ENCODE peak calls at places on chromosomes 12 and 14, in four cellular contexts. F, O, X and U are unnamed samples.

GRCh38 chr12:8449293-8449944 is 6.3 kb upstream of the CLEC6A start:
- ATAC-seq in F (peak; percentile 45), O (no peak), X (no peak), U (no peak)

GRCh38 chr12:113978080-113978479 is 12.0 kb upstream of the RBM19 start:
- ATAC-seq in F (no peak), O (no peak), X (no peak), U (no peak)

GRCh38 chr14:73500360-73500759 is 9.6 kb downstream of the RIOX1 start:
- ATAC-seq in F (no peak), O (no peak), X (no peak), U (no peak)

GRCh38 chr12:12007001-12007712 is 63.6 kb upstream of the BCL2L14 start:
- ATAC-seq in F (no peak), O (peak; percentile 16), X (no peak), U (no peak)

GRCh38 chr12:92488735-92489134 is 214.1 kb upstream of the PLEKHG7 start:
- ATAC-seq in F (no peak), O (no peak), X (no peak), U (no peak)

GRCh38 chr12:47547077-47547476 is 158.8 kb downstream of the RPAP3 start:
- ATAC-seq in F (no peak), O (no peak), X (no peak), U (no peak)

GRCh38 chr12:68345763-68346162 is 13.6 kb upstream of the MDM1 start:
- ATAC-seq in F (no peak), O (no peak), X (no peak), U (no peak)

GRCh38 chr12:8501720-8502119 is 11.6 kb upstream of the CLEC4D start:
- ATAC-seq in F (no peak), O (no peak), X (no peak), U (no peak)

GRCh38 chr12:25675808-25676207 is 122.7 kb upstream of the LMNTD1 start:
- ATAC-seq in F (no peak), O (no peak), X (no peak), U (no peak)

GRCh38 chr12:20946732-20947131 is 136.2 kb downstream of the SLCO1B3 start:
- ATAC-seq in F (no peak), O (no peak), X (no peak), U (no peak)

GRCh38 chr14:52175982-52176502 is 91.5 kb upstream of the PTGDR start:
- ATAC-seq in F (no peak), O (peak; percentile 84), X (no peak), U (no peak)
- H3K4me3 ChIP-seq in F (no peak overlapping the region), O (no peak overlapping the region), X (no peak overlapping the region), U (no peak overlapping the region)

DNA sequence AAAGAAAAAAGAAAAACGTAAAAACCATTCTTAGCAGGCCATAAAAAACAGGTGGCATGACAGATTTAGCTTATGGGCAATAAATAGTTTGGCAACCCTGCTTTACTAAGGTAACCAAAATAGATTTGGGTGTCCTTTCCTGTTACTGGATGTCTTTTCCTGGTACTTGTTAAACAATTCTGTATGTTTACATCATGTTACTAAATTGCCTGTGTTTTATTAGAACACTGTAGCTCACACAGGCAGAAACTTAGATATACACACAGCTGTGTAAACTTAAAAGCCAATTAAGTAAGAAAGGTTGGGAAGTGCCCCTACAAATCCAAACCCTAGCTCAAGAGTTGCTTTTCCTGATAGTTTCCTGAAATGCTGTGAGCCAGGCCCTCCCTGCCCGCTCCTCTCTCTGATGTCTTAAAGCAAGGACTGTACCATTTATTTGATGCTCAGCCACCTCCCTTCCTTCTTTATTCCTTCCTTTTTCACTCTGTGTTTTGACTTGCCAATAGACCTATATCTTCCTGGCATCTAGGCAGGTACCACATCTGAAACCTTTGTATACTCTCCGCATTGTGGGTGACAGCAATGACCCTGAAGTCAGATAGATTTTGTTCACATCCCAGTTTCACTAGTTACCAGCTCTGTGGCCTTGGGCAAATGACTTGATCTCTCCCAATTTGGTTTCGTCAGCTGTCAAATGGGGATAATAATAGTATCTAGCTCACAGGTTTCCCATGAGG is 3.7 kb upstream of the CAMKK2 start:
- ATAC-seq in F (no peak), O (no peak), X (no peak), U (no peak)
- H3K4me1 ChIP-seq in F (peaks cover 22% of the 10 kb centered on the region), O (peaks cover 13% of the 10 kb centered on the region), X (peaks cover 2% of the 10 kb centered on the region), U (peaks cover 20% of the 10 kb centered on the region)

DNA sequence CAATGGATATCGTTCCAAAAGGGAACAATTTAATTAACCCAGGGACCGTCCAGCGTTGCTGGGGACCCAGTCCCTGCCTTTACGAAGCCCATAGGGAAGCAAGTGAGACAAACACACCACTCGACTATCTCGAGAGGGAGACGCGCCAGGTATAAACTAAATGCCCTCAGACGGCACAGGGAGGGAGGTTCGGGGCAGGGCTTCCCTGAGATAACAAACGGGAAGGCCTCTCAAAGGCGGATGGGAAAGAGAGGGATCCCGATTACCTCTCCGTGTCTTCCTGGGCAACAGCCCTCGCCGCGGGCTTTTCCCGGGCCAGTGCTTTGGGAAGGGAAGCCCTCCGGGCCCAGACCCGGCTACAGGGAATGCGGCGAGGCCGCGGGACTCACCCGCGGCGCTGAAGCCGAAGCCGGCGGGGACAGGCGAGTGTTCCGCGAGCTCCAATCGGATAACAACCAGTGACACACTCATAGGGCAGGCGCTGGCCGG is 390 bp downstream of the BRAP start:
- ATAC-seq in F (peak; percentile 3), O (peak; percentile 10), X (peak; percentile 15), U (no peak)
- H3K4me3 ChIP-seq in F (peak overlapping the region; percentile 97), O (peak overlapping the region; percentile 95), X (peak overlapping the region; percentile 96), U (peak overlapping the region; percentile 77)

GRCh38 chr14:76902591-76902990 is 76.4 kb downstream of the LRRC74A start:
- ATAC-seq in F (no peak), O (no peak), X (no peak), U (no peak)

GRCh38 chr14:76901171-76902055 is 75.2 kb downstream of the LRRC74A start:
- ATAC-seq in F (no peak), O (no peak), X (no peak), U (peak; percentile 20)

GRCh38 chr14:76904100-76904739 is 78.0 kb downstream of the LRRC74A start:
- ATAC-seq in F (peak; percentile 58), O (no peak), X (peak; percentile 88), U (peak; percentile 83)

GRCh38 chr14:76908834-76909233 is 82.6 kb downstream of the LRRC74A start:
- ATAC-seq in F (no peak), O (peak; percentile 63), X (no peak), U (no peak)

DNA sequence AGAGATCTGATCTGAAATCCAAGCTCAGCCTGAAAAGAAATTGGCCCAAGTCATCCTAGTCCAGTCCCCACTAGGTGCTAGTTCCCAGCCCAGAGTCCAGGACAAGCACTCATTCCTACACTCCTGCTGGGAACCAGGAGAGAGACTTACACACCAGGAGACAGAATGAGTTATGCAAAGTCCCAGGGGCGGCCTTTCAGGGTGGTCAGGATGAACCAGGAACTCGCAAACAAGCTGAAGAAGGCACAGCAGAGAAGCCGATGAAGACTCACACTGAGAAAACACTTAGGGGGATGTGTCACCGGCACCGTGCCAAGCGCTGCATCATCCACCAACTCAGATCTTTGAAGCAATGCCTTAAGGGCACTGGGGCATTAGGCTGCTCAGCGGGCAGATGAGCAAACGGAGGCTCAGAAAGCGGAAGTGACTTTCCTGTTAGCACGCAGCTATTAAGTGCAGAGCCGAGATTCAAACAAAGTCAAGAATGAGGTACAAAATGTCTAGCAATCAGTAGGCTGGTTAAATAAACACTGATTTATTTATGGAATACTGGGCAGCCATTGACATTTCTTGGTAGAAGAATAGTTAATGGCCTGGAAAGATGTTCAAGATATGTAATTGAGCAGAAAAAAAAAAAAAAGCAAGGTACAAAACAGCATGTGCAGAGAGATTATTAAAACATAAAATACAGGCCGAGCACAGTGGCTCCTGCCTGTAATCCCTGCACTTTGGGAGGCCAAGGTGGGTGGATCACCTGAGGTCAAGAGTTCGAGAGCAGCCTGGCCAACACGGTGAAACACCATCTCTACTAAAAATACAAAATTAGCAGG is 78.7 kb downstream of the LRRC74A start:
- ATAC-seq in F (peak; percentile 38), O (peak; percentile 84), X (peak; percentile 22), U (peak; percentile 34)
- H3K4me1 ChIP-seq in F (peaks cover 5% of the 10 kb centered on the region), O (peaks cover 28% of the 10 kb centered on the region), X (peaks cover 21% of the 10 kb centered on the region), U (no peaks in the 10 kb centered on the region)

GRCh38 chr12:32549675-32550079 is 129.4 kb upstream of the DNM1L start:
- ATAC-seq in F (no peak), O (no peak), X (peak; percentile 73), U (peak; percentile 32)
- H3K4me3 ChIP-seq in F (no peak overlapping the region), O (no peak overlapping the region), X (no peak overlapping the region), U (peak overlapping the region; percentile 3)

DNA sequence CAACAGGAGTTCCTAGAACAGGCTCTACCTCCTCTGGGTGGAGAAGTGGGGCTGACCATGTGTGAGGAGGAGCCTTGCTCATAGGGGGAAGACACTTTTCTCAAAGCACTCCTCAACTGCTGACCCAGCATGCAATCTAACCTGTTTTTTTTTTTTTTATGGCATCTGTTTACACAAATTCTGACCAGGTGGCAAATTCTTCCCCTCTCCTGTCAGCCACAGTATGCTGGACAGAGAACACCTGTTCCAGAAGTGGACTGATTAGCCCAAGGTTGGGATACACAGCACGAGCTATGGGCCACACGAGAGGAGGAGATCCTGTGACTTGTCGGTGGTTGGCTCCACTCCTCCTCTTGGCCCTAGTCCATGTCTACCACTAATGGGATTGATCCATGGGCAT is 16.3 kb upstream of the GRIP1 start:
- ATAC-seq in F (peak; percentile 86), O (no peak), X (no peak), U (no peak)
- H3K4me1 ChIP-seq in F (peaks cover 12% of the 10 kb centered on the region), O (peaks cover 14% of the 10 kb centered on the region), X (peaks cover 3% of the 10 kb centered on the region), U (no peaks in the 10 kb centered on the region)

DNA sequence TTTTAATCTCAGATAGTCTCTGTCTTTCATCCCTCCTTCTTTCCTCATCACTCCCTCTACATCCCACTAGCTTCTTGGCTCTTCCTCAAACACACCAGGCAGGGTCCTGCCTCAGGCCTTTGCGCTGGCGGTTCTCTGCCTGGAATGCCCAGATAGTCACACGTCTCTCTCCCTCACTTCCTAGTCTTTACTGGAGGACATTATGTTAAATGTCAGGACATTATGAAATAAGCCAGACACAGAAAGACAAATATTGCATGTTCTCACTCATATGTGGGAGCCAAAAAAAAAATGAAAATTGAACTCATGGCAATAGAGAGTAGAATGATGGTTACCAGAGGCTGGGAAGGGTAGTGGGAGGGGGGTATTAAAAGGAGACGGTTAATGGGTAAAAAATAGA is 442.0 kb downstream of the MED13L start:
- ATAC-seq in F (peak; percentile 64), O (no peak), X (no peak), U (no peak)
- H3K4me3 ChIP-seq in F (no peak overlapping the region), O (no peak overlapping the region), X (no peak overlapping the region), U (no peak overlapping the region)

DNA sequence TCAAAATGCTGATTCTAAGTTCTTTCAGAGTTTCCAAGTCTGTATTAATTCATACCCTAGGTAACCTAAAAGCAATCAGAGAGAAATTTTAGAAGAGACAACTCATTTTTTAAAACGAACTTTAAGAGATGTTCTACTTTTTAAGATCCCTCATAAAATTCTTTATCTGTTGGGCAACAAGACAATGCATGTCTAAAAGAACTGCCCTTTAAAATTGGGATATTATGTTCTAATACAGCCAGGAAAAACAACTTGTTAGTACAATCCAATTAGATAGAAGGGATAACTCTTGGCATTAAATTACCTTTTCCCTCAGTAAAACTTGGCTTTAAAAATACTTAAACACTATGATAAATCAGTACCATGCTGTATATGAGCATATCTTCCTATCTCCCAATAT is 15.6 kb downstream of the DICER1 start:
- ATAC-seq in F (no peak), O (no peak), X (no peak), U (no peak)
- H3K4me1 ChIP-seq in F (peaks cover 59% of the 10 kb centered on the region), O (peaks cover 29% of the 10 kb centered on the region), X (peaks cover 4% of the 10 kb centered on the region), U (peaks cover 18% of the 10 kb centered on the region)